ENCODE peak calls at places on chromosomes 5 and 9, in four cellular contexts. R is mammary epithelial cell, H is H9, Y is fibroblast of pulmonary artery. B is an unnamed sample.
A peak's percentile ranks its signal among the peaks of the same experiment; 100 is the strongest.

GRCh38 chr9:113495555-113495954 is 32.0 kb downstream of the RGS3 start:
- DNase-seq in Y (no peak), H (no peak), R (no peak), B (no peak)

GRCh38 chr5:1955586-1955985 is 72.9 kb upstream of the IRX4 start:
- DNase-seq in R (no peak), H (no peak), Y (no peak), B (no peak)

GRCh38 chr5:15807248-15807647 is 307.3 kb downstream of the FBXL7 start:
- DNase-seq in Y (no peak), H (no peak), R (no peak), B (no peak)

GRCh38 chr9:4640027-4640426 is 22.1 kb upstream of the PLPP6 start:
- DNase-seq in H (no peak), R (no peak), Y (peak; percentile 42), B (no peak)

GRCh38 chr9:110276827-110277226 is 20.5 kb upstream of the TXN start:
- DNase-seq in H (no peak), R (no peak), Y (no peak), B (no peak)

GRCh38 chr9:137951107-137951506 is 73.5 kb downstream of the CACNA1B start:
- DNase-seq in H (no peak), Y (no peak), R (no peak), B (no peak)

GRCh38 chr5:14178671-14179211 is 35.6 kb downstream of the TRIO start:
- DNase-seq in Y (peak; percentile 66), R (peak; percentile 63), H (peak; percentile 42), B (no peak)

GRCh38 chr5:142803428-142804111 is 33.4 kb downstream of the ARHGAP26 start:
- DNase-seq in H (no peak), R (no peak), Y (peak; percentile 93), B (no peak)

GRCh38 chr9:89677696-89678393 is 73.0 kb downstream of the GADD45G start:
- DNase-seq in Y (peak; percentile 16), R (no peak), H (peak; percentile 92), B (no peak)

GRCh38 chr5:99105216-99105615 is 176.4 kb upstream of the CHD1 start:
- DNase-seq in R (no peak), Y (peak; percentile 24), H (no peak), B (no peak)

GRCh38 chr9:131923766-131924165 is 155.9 kb downstream of the MED27 start:
- DNase-seq in H (no peak), Y (peak; percentile 22), R (no peak), B (no peak)

GRCh38 chr5:7759257-7759871 is 91.6 kb downstream of the CFAP90 start:
- DNase-seq in R (no peak), Y (no peak), H (no peak), B (no peak)

GRCh38 chr5:157652377-157652692 is at the start of gene SOX30:
- DNase-seq in R (no peak), H (no peak), Y (no peak), B (no peak)

GRCh38 chr9:113578877-113579269 is 115.3 kb downstream of the RGS3 start:
- DNase-seq in R (peak; percentile 96), H (no peak), Y (peak; percentile 83), B (no peak)

GRCh38 chr9:136328622-136329041 is 1.3 kb downstream of the GPSM1 start:
- DNase-seq in R (no peak), H (no peak), Y (peak; percentile 60), B (no peak)

GRCh38 chr5:57662991-57663390 is 180.4 kb upstream of the ACTBL2 start:
- DNase-seq in R (no peak), Y (peak; percentile 22), H (no peak), B (no peak)

GRCh38 chr5:110343616-110344015 is 382.9 kb downstream of the TMEM232 start:
- DNase-seq in R (no peak), H (no peak), Y (no peak), B (no peak)

GRCh38 chr5:133483406-133484090 is 128.8 kb downstream of the FSTL4 start:
- DNase-seq in Y (no peak), R (no peak), H (no peak), B (no peak)

GRCh38 chr9:105007143-105007542 is 79.2 kb upstream of the ABCA1 start:
- DNase-seq in Y (peak; percentile 95), H (no peak), R (peak; percentile 89), B (no peak)

GRCh38 chr9:504921-505821 is 290.5 kb downstream of the DOCK8 start:
- DNase-seq in R (peak; percentile 23), H (peak; percentile 41), Y (no peak), B (no peak)

GRCh38 chr5:177384134-177384533 is at the start of gene SLC34A1:
- DNase-seq in R (no peak), Y (no peak), H (no peak), B (no peak)

GRCh38 chr5:27472000-27472763 is 433.8 kb upstream of the CDH9 start:
- DNase-seq in R (peak; percentile 8), Y (peak; percentile 11), H (peak; percentile 97), B (no peak)

GRCh38 chr9:89433826-89434225 is 64.1 kb downstream of the SEMA4D start:
- DNase-seq in R (no peak), H (no peak), Y (peak; percentile 13), B (no peak)

GRCh38 chr9:20701058-20701457 is 17.0 kb downstream of the FOCAD start:
- DNase-seq in H (no peak), R (no peak), Y (peak; percentile 12), B (no peak)

GRCh38 chr9:6907772-6908381 is 150.1 kb downstream of the KDM4C start:
- DNase-seq in R (no peak), H (no peak), Y (peak; percentile 70), B (no peak)

GRCh38 chr9:135561391-135562234 is at the start of gene PAEP:
- DNase-seq in H (no peak), R (no peak), Y (peak; percentile 22), B (no peak)

GRCh38 chr5:74541381-74541781 is 99.1 kb downstream of the ENC1 start:
- DNase-seq in Y (peak; percentile 26), R (peak; percentile 31), H (no peak), B (no peak)

GRCh38 chr5:122362361-122362760 is 50.3 kb downstream of the SNCAIP start:
- DNase-seq in H (no peak), Y (peak; percentile 63), R (no peak), B (no peak)

GRCh38 chr9:20408513-20408912 is 213.8 kb downstream of the MLLT3 start:
- DNase-seq in Y (no peak), R (no peak), H (no peak), B (no peak)

GRCh38 chr9:133638076-133638475 is 1.9 kb downstream of the DBH start:
- DNase-seq in Y (no peak), R (no peak), H (no peak), B (no peak)

GRCh38 chr5:172694061-172694460 is 53.0 kb downstream of the NEURL1B start:
- DNase-seq in H (no peak), R (peak; percentile 12), Y (no peak), B (no peak)

GRCh38 chr9:134476256-134476941 is 150.1 kb downstream of the RXRA start:
- DNase-seq in Y (no peak), R (no peak), H (no peak), B (no peak)

DNA sequence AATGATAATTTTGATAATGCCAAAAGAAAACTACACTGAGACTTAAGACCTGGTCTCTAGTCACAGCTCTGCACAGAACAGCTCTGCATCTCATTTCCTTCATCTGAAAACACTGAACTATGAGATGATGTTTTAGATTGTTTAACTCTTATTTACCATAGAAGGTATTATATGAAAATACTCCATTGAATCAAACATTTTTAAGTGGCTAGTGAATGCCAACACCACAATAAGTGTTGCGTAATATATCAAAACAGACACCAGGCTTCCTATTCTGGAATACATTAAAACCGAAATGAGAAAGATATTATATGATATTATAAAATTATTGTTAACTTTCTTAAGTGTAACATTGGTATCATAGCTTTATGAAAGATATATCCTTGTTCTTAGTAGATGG is 14.6 kb downstream of the CETN3 start:
- DNase-seq in Y (no peak), H (no peak), R (no peak), B (no peak)
- TF ChIP-seq CTCF in Y (no peak), H (no peak), R (no peak), B (no peak)

GRCh38 chr9:97473717-97474116 is 27.7 kb upstream of the TMOD1 start:
- DNase-seq in Y (no peak), R (no peak), H (no peak), B (no peak)

GRCh38 chr9:97462914-97463313 is 38.6 kb upstream of the TMOD1 start:
- DNase-seq in Y (no peak), R (no peak), H (peak; percentile 34), B (no peak)

GRCh38 chr9:97470076-97470475 is 31.4 kb upstream of the TMOD1 start:
- DNase-seq in Y (no peak), R (no peak), H (peak; percentile 45), B (no peak)

GRCh38 chr9:97474373-97474925 is 27.0 kb upstream of the TMOD1 start:
- DNase-seq in R (no peak), H (no peak), Y (no peak), B (no peak)

DNA sequence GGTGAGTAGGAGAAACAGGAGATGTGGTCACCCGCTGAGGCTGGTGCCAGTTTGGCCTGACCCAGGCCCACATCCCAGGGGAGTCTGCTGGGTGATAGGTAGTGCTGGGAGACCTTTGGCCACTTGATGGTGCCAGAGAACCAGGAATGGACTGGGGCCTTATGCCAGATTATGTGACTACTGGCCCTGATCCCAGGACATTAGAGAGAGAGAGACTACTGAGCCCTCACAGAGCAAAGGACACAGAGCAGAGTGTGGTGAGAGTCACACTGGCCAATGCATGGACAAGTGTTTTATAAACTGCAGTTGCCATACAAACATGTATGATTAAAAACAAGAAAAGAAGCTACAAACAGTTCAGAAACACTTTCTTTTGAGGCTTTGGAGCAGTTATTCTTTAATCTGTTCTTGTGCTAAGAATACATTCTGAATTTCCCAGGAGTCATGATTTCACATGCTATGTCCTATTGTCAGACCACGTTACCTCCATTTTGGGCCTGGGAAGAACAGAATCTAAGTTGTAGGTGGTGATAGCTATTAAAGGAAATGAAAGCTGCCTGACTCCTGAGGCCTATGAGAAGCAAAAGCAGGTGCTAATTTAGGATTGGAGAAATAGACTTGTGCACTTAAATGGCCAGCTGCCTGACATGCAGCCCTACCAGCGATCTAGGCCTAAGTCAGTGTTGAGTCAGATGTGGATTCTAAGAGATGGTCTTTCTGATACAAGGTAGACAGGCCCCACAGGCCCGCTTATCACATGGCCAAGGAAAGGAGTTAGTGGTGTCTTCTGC is 32.6 kb upstream of the TMOD1 start:
- DNase-seq in H (peak; percentile 77), R (peak; percentile 13), Y (peak; percentile 79), B (peak; percentile 40)
- TF ChIP-seq CTCF in H (peak; percentile 94), R (peak; percentile 62), Y (peak; percentile 85), B (no peak)

DNA sequence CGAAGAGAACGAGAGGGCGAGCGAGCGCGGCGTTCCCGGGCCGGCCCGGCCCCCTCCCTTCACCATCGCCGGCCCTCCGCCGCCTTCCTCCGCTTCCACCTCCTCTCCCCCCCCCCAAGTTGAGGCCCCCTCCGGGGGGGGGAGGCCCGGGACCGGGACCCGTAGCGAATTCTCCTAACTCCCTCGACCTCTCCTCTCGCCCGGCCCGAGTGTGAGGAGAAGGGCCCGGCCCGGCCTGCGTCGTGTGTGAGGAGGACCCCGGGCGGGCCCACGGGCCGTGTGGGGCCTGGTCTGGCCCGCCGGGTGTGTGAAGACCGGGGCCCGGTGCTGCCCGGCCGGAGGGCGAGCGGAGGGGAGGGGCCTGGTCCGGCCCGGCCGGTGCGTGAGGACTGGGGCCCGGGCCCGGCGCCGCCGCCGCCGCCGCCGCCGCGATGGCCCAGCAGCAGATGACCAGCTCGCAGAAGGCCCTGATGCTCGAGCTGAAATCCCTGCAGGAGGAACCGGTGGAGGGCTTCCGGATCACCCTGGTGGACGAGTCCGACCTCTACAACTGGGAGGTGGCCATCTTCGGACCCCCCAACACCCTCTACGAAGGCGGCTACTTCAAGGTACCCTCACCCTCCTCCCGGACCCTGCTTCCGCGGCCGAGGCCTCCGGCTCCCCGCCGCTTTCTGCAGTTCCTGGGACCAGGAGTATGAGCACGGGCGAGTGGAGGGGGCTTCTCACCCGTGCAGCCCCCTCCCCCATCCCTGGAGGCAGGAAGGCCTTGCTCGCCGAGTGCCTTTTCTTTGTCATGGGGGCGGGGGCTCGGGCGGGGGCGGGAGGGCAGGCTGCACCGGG is 587 bp downstream of the UBE2R2 start:
- DNase-seq in H (peak; percentile 80), Y (peak; percentile 75), R (peak; percentile 54), B (no peak)
- TF ChIP-seq CTCF in H (peak; percentile 45), Y (peak; percentile 29), R (no peak), B (no peak)

GRCh38 chr9:127785933-127786772 is at the start of gene CDK9:
- DNase-seq in H (peak; percentile 92), R (peak; percentile 84), Y (peak; percentile 90), B (peak; percentile 64)
- TF ChIP-seq CTCF in H (no peak), R (no peak), Y (no peak), B (no peak)

B was measured in omental fat pad.